ENCODE peak calls at places on chromosomes 2 and 18, in five cellular contexts. One of them, this sample, is unnamed.

GRCh38 chr2:47422560-47422959 is 19.6 kb downstream of the MSH2 start:
- DNase-seq in CD8-positive, alpha-beta memory T cell: no peak
- DNase-seq in T47D: no peak
- DNase-seq in H54: no peak
- DNase-seq in amniotic stem cell: no peak
- DNase-seq in this sample: no peak

GRCh38 chr2:88606371-88607030 is 20.8 kb downstream of the EIF2AK3 start:
- DNase-seq in H54: no peak
- DNase-seq in T47D: no peak
- DNase-seq in CD8-positive, alpha-beta memory T cell: no peak
- DNase-seq in amniotic stem cell: no peak
- DNase-seq in this sample: no peak

GRCh38 chr2:95121495-95122196 is at the start of gene MRPS5:
- DNase-seq in T47D: peak
- DNase-seq in CD8-positive, alpha-beta memory T cell: peak
- DNase-seq in H54: peak
- DNase-seq in amniotic stem cell: peak
- DNase-seq in this sample: peak

GRCh38 chr2:18585526-18585925 is 3.8 kb downstream of the NT5C1B start:
- DNase-seq in H54: no peak
- DNase-seq in T47D: no peak
- DNase-seq in amniotic stem cell: no peak
- DNase-seq in CD8-positive, alpha-beta memory T cell: no peak
- DNase-seq in this sample: no peak

GRCh38 chr18:13268035-13268700 is 49.6 kb downstream of the LDLRAD4 start:
- DNase-seq in H54: no peak
- DNase-seq in CD8-positive, alpha-beta memory T cell: no peak
- DNase-seq in T47D: no peak
- DNase-seq in amniotic stem cell: no peak
- DNase-seq in this sample: no peak

GRCh38 chr2:72081450-72081849 is 66.2 kb downstream of the CYP26B1 start:
- DNase-seq in amniotic stem cell: no peak
- DNase-seq in T47D: no peak
- DNase-seq in H54: no peak
- DNase-seq in CD8-positive, alpha-beta memory T cell: no peak
- DNase-seq in this sample: no peak

GRCh38 chr2:29228947-29229346 is 113.7 kb downstream of the CLIP4 start:
- DNase-seq in amniotic stem cell: no peak
- DNase-seq in H54: no peak
- DNase-seq in CD8-positive, alpha-beta memory T cell: no peak
- DNase-seq in T47D: no peak
- DNase-seq in this sample: no peak

GRCh38 chr2:25410370-25410769 is 68.6 kb upstream of the DNMT3A start:
- DNase-seq in T47D: no peak
- DNase-seq in H54: no peak
- DNase-seq in amniotic stem cell: no peak
- DNase-seq in CD8-positive, alpha-beta memory T cell: no peak
- DNase-seq in this sample: no peak

GRCh38 chr2:27025861-27026851 is 6.6 kb upstream of the TMEM214 start:
- DNase-seq in amniotic stem cell: no peak
- DNase-seq in H54: no peak
- DNase-seq in CD8-positive, alpha-beta memory T cell: no peak
- DNase-seq in T47D: no peak
- DNase-seq in this sample: peak

GRCh38 chr2:118387509-118387908 is 299.2 kb downstream of the INSIG2 start:
- DNase-seq in amniotic stem cell: no peak
- DNase-seq in CD8-positive, alpha-beta memory T cell: no peak
- DNase-seq in T47D: no peak
- DNase-seq in H54: no peak
- DNase-seq in this sample: no peak

GRCh38 chr2:203225423-203226039 is 13.3 kb upstream of the CYP20A1 start:
- DNase-seq in CD8-positive, alpha-beta memory T cell: peak
- DNase-seq in H54: no peak
- DNase-seq in T47D: no peak
- DNase-seq in amniotic stem cell: no peak
- DNase-seq in this sample: no peak

GRCh38 chr2:9481257-9481922 is 7.0 kb downstream of the IAH1 start:
- DNase-seq in H54: no peak
- DNase-seq in amniotic stem cell: no peak
- DNase-seq in CD8-positive, alpha-beta memory T cell: no peak
- DNase-seq in T47D: no peak
- DNase-seq in this sample: no peak

This sample was measured in cardiac septum.